ENCODE peak calls at places on chromosomes 4 and X, in eight cellular contexts. One of them, this sample, is unnamed.
A peak's percentile ranks its signal among the peaks of the same experiment; 100 is the strongest.

GRCh38 chrX:149371984-149372383 is 133.1 kb downstream of the IDS start:
- DNase-seq in stimulated activated CD4-positive, alpha-beta T cell treated with anti-CD3 and anti-CD28 coated beads, Interleukin-2, amount 100 ng/mL, for 48 hours: no peak
- DNase-seq in EL: no peak
- DNase-seq in nucleus accumbens: no peak
- DNase-seq in posterior vena cava: no peak
- DNase-seq in RPMI8226: no peak
- DNase-seq in T-helper 17 cell: no peak
- DNase-seq in sciatic nerve: no peak
- DNase-seq in this sample: no peak

GRCh38 chrX:103211012-103211715 is 3.7 kb upstream of the BEX4 start:
- DNase-seq in stimulated activated CD4-positive, alpha-beta T cell treated with anti-CD3 and anti-CD28 coated beads, Interleukin-2, amount 100 ng/mL, for 48 hours: peak; percentile 27
- DNase-seq in EL: peak; percentile 40
- DNase-seq in nucleus accumbens: no peak
- DNase-seq in posterior vena cava: no peak
- DNase-seq in RPMI8226: peak; percentile 14
- DNase-seq in T-helper 17 cell: no peak
- DNase-seq in sciatic nerve: no peak
- DNase-seq in this sample: no peak

GRCh38 chr4:85102606-85103005 is 136.1 kb upstream of the WDFY3 start:
- DNase-seq in stimulated activated CD4-positive, alpha-beta T cell treated with anti-CD3 and anti-CD28 coated beads, Interleukin-2, amount 100 ng/mL, for 48 hours: no peak
- DNase-seq in EL: peak; percentile 85
- DNase-seq in nucleus accumbens: no peak
- DNase-seq in posterior vena cava: no peak
- DNase-seq in RPMI8226: no peak
- DNase-seq in T-helper 17 cell: no peak
- DNase-seq in sciatic nerve: no peak
- DNase-seq in this sample: no peak

GRCh38 chr4:68518889-68519288 is 57.2 kb downstream of the UGT2B17 start:
- DNase-seq in stimulated activated CD4-positive, alpha-beta T cell treated with anti-CD3 and anti-CD28 coated beads, Interleukin-2, amount 100 ng/mL, for 48 hours: no peak
- DNase-seq in EL: no peak
- DNase-seq in nucleus accumbens: no peak
- DNase-seq in posterior vena cava: no peak
- DNase-seq in RPMI8226: no peak
- DNase-seq in T-helper 17 cell: no peak
- DNase-seq in sciatic nerve: no peak
- DNase-seq in this sample: no peak

GRCh38 chrX:69285881-69286545 is 120.8 kb upstream of the PJA1 start:
- DNase-seq in stimulated activated CD4-positive, alpha-beta T cell treated with anti-CD3 and anti-CD28 coated beads, Interleukin-2, amount 100 ng/mL, for 48 hours: peak; percentile 68
- DNase-seq in EL: peak; percentile 36
- DNase-seq in nucleus accumbens: peak; percentile 1
- DNase-seq in posterior vena cava: peak; percentile 90
- DNase-seq in RPMI8226: peak; percentile 56
- DNase-seq in T-helper 17 cell: peak; percentile 35
- DNase-seq in sciatic nerve: peak; percentile 86
- DNase-seq in this sample: peak; percentile 42

GRCh38 chr4:15771419-15772058 is 6.6 kb upstream of the CD38 start:
- DNase-seq in stimulated activated CD4-positive, alpha-beta T cell treated with anti-CD3 and anti-CD28 coated beads, Interleukin-2, amount 100 ng/mL, for 48 hours: no peak
- DNase-seq in EL: no peak
- DNase-seq in nucleus accumbens: no peak
- DNase-seq in posterior vena cava: no peak
- DNase-seq in RPMI8226: peak; percentile 17
- DNase-seq in T-helper 17 cell: no peak
- DNase-seq in sciatic nerve: no peak
- DNase-seq in this sample: no peak

GRCh38 chr4:78720994-78721677 is 55.0 kb upstream of the BMP2K start:
- DNase-seq in stimulated activated CD4-positive, alpha-beta T cell treated with anti-CD3 and anti-CD28 coated beads, Interleukin-2, amount 100 ng/mL, for 48 hours: peak; percentile 9
- DNase-seq in EL: no peak
- DNase-seq in nucleus accumbens: no peak
- DNase-seq in posterior vena cava: no peak
- DNase-seq in RPMI8226: no peak
- DNase-seq in T-helper 17 cell: no peak
- DNase-seq in sciatic nerve: no peak
- DNase-seq in this sample: no peak

GRCh38 chrX:49058794-49059193 is at the start of gene CCDC120:
- DNase-seq in stimulated activated CD4-positive, alpha-beta T cell treated with anti-CD3 and anti-CD28 coated beads, Interleukin-2, amount 100 ng/mL, for 48 hours: no peak
- DNase-seq in EL: no peak
- DNase-seq in nucleus accumbens: no peak
- DNase-seq in posterior vena cava: no peak
- DNase-seq in RPMI8226: peak; percentile 26
- DNase-seq in T-helper 17 cell: no peak
- DNase-seq in sciatic nerve: no peak
- DNase-seq in this sample: no peak

This sample was measured in activated B cell treated with CpG ODN at 0.5 μM for 24 hours.